ENCODE peak calls at places on chromosome 14, in seven cellular contexts. T is substantia nigra, J is germinal center, C is ovary, O is GM04504, I is posterior cingulate gyrus, G is brain pericyte. P is an unnamed sample.

GRCh38 chr14:33958616-33959226 is 7.8 kb upstream of the EGLN3 start:
- DNase-seq in T (no peak), J (no peak), C (no peak), O (no peak), I (no peak), G (no peak), P (no peak)

GRCh38 chr14:88999137-88999536 is 174.7 kb downstream of the TTC8 start:
- DNase-seq in T (no peak), J (no peak), C (no peak), O (no peak), I (no peak), G (no peak), P (no peak)

GRCh38 chr14:53380508-53381225 is 227.5 kb upstream of the DDHD1 start:
- DNase-seq in T (no peak), J (no peak), C (no peak), O (no peak), I (no peak), G (no peak), P (no peak)

GRCh38 chr14:102605026-102605425 is 12.6 kb downstream of the RCOR1 start:
- DNase-seq in T (no peak), J (no peak), C (no peak), O (no peak), I (no peak), G (no peak), P (peak; percentile 45)

GRCh38 chr14:24337824-24338175 is 2.0 kb downstream of the RIPK3 start:
- DNase-seq in T (no peak), J (no peak), C (no peak), O (no peak), I (no peak), G (no peak), P (no peak)

GRCh38 chr14:67609642-67610310 is 9.7 kb upstream of the PIGH start:
- DNase-seq in T (no peak), J (no peak), C (no peak), O (no peak), I (no peak), G (no peak), P (no peak)

GRCh38 chr14:99792551-99793212 is 531 bp upstream of the EML1 start:
- DNase-seq in T (no peak), J (no peak), C (no peak), O (no peak), I (peak; percentile 88), G (peak; percentile 22), P (no peak)

GRCh38 chr14:99507860-99508640 is 26.8 kb downstream of the CCNK start:
- DNase-seq in T (no peak), J (no peak), C (no peak), O (no peak), I (peak; percentile 67), G (no peak), P (no peak)

GRCh38 chr14:88681755-88682494 is 110.8 kb downstream of the EML5 start:
- DNase-seq in T (no peak), J (no peak), C (no peak), O (no peak), I (no peak), G (no peak), P (no peak)

GRCh38 chr14:59254911-59255545 is 66.6 kb downstream of the DAAM1 start:
- DNase-seq in T (no peak), J (no peak), C (no peak), O (no peak), I (peak; percentile 31), G (no peak), P (no peak)

GRCh38 chr14:71140157-71140556 is 232.9 kb downstream of the PCNX1 start:
- DNase-seq in T (no peak), J (no peak), C (no peak), O (no peak), I (no peak), G (no peak), P (no peak)

GRCh38 chr14:94138256-94138655 is 8.9 kb upstream of the IFI27L2 start:
- DNase-seq in T (no peak), J (no peak), C (no peak), O (no peak), I (no peak), G (no peak), P (no peak)

GRCh38 chr14:85528080-85528881 is 1.7 kb upstream of the FLRT2 start:
- DNase-seq in T (no peak), J (no peak), C (peak; percentile 36), O (peak; percentile 67), I (peak; percentile 88), G (no peak), P (peak; percentile 74)

GRCh38 chr14:75993567-75994041 is 8.0 kb downstream of the IFT43 start:
- DNase-seq in T (no peak), J (no peak), C (no peak), O (no peak), I (no peak), G (no peak), P (no peak)

GRCh38 chr14:37594916-37595808 is at the start of the genes FOXA1 and TTC6:
- DNase-seq in T (no peak), J (no peak), C (no peak), O (no peak), I (no peak), G (no peak), P (no peak)

GRCh38 chr14:23068792-23069412 is 11.6 kb upstream of the CDH24 start:
- DNase-seq in T (no peak), J (peak; percentile 90), C (peak; percentile 78), O (peak; percentile 83), I (peak; percentile 95), G (peak; percentile 85), P (peak; percentile 50)

GRCh38 chr14:60632257-60632656 is 17.0 kb downstream of the SIX1 start:
- DNase-seq in T (no peak), J (no peak), C (no peak), O (no peak), I (no peak), G (no peak), P (no peak)

GRCh38 chr14:68373847-68374582 is 418.9 kb downstream of the ZFP36L1 start:
- DNase-seq in T (no peak), J (peak; percentile 59), C (no peak), O (no peak), I (no peak), G (no peak), P (no peak)

GRCh38 chr14:82710257-82710841 is 1176.7 kb upstream of the SEL1L start:
- DNase-seq in T (peak; percentile 24), J (peak; percentile 10), C (peak; percentile 51), O (peak; percentile 20), I (peak; percentile 84), G (no peak), P (no peak)

GRCh38 chr14:90409209-90409730 is 12.4 kb downstream of the CALM1 start:
- DNase-seq in T (no peak), J (no peak), C (peak; percentile 48), O (peak; percentile 85), I (peak; percentile 92), G (peak; percentile 78), P (peak; percentile 51)

GRCh38 chr14:37622231-37622923 is 26.9 kb downstream of the TTC6 start:
- DNase-seq in T (no peak), J (no peak), C (no peak), O (no peak), I (peak; percentile 70), G (no peak), P (no peak)

GRCh38 chr14:36852853-36853634 is 191.4 kb downstream of the PAX9 start:
- DNase-seq in T (no peak), J (no peak), C (no peak), O (peak; percentile 1), I (no peak), G (no peak), P (no peak)

GRCh38 chr14:51603495-51603894 is 48.2 kb upstream of the FRMD6 start:
- DNase-seq in T (no peak), J (no peak), C (no peak), O (no peak), I (no peak), G (no peak), P (no peak)

GRCh38 chr14:33799705-33800269 is 151.1 kb downstream of the EGLN3 start:
- DNase-seq in T (no peak), J (no peak), C (peak; percentile 35), O (no peak), I (peak; percentile 78), G (no peak), P (no peak)